ENCODE peak calls at places on chromosomes 7 and 10, in seven cellular contexts. One of them, this sample, is unnamed.

GRCh38 chr10:5590816-5591215 is 66.1 kb downstream of the CALML3 start:
- DNase-seq in NCI-H1436: no peak
- DNase-seq in spleen: peak
- DNase-seq in psoas muscle: no peak
- DNase-seq in T-cell: no peak
- DNase-seq in ELF-1: peak
- DNase-seq in amygdala: no peak
- DNase-seq in this sample: no peak

GRCh38 chr10:97333601-97334369 is 744 bp downstream of the FRAT2 start:
- DNase-seq in T-cell: peak
- DNase-seq in psoas muscle: peak
- DNase-seq in ELF-1: peak
- DNase-seq in amygdala: no peak
- DNase-seq in spleen: peak
- DNase-seq in NCI-H1436: no peak
- DNase-seq in this sample: no peak

GRCh38 chr10:60952067-60952845 is 8.3 kb upstream of the RHOBTB1 start:
- DNase-seq in T-cell: no peak
- DNase-seq in ELF-1: no peak
- DNase-seq in spleen: no peak
- DNase-seq in amygdala: no peak
- DNase-seq in NCI-H1436: no peak
- DNase-seq in psoas muscle: no peak
- DNase-seq in this sample: no peak

GRCh38 chr7:130090745-130091532 is 20.6 kb downstream of the KLHDC10 start:
- DNase-seq in ELF-1: no peak
- DNase-seq in spleen: no peak
- DNase-seq in amygdala: no peak
- DNase-seq in psoas muscle: no peak
- DNase-seq in NCI-H1436: no peak
- DNase-seq in T-cell: no peak
- DNase-seq in this sample: no peak

GRCh38 chr7:38283107-38283506 is 9.7 kb upstream of the TARP start:
- DNase-seq in T-cell: no peak
- DNase-seq in NCI-H1436: no peak
- DNase-seq in ELF-1: no peak
- DNase-seq in amygdala: no peak
- DNase-seq in psoas muscle: no peak
- DNase-seq in spleen: no peak
- DNase-seq in this sample: no peak

GRCh38 chr10:89615824-89616223 is 29.2 kb downstream of the PANK1 start:
- DNase-seq in amygdala: no peak
- DNase-seq in T-cell: no peak
- DNase-seq in ELF-1: no peak
- DNase-seq in psoas muscle: no peak
- DNase-seq in NCI-H1436: no peak
- DNase-seq in spleen: no peak
- DNase-seq in this sample: no peak

GRCh38 chr10:110735620-110736027 is 91.5 kb downstream of the RBM20 start:
- DNase-seq in T-cell: no peak
- DNase-seq in psoas muscle: no peak
- DNase-seq in ELF-1: no peak
- DNase-seq in spleen: no peak
- DNase-seq in amygdala: no peak
- DNase-seq in NCI-H1436: no peak
- DNase-seq in this sample: no peak

GRCh38 chr10:70162157-70162891 is 8.0 kb downstream of the SAR1A start:
- DNase-seq in spleen: no peak
- DNase-seq in ELF-1: no peak
- DNase-seq in T-cell: no peak
- DNase-seq in psoas muscle: no peak
- DNase-seq in amygdala: no peak
- DNase-seq in NCI-H1436: no peak
- DNase-seq in this sample: no peak

GRCh38 chr7:20228654-20229053 is 11.5 kb upstream of the MACC1 start:
- DNase-seq in psoas muscle: no peak
- DNase-seq in ELF-1: no peak
- DNase-seq in NCI-H1436: no peak
- DNase-seq in spleen: no peak
- DNase-seq in T-cell: no peak
- DNase-seq in amygdala: no peak
- DNase-seq in this sample: no peak

GRCh38 chr7:47653550-47654351 is 71.8 kb upstream of the TNS3 start:
- DNase-seq in T-cell: no peak
- DNase-seq in psoas muscle: no peak
- DNase-seq in NCI-H1436: no peak
- DNase-seq in amygdala: no peak
- DNase-seq in ELF-1: peak
- DNase-seq in spleen: peak
- DNase-seq in this sample: no peak

GRCh38 chr10:44020322-44021111 is 364.4 kb downstream of the CXCL12 start:
- DNase-seq in ELF-1: no peak
- DNase-seq in T-cell: no peak
- DNase-seq in spleen: no peak
- DNase-seq in psoas muscle: no peak
- DNase-seq in amygdala: no peak
- DNase-seq in NCI-H1436: no peak
- DNase-seq in this sample: no peak

GRCh38 chr7:132738254-132738653 is 162.0 kb upstream of the PLXNA4 start:
- DNase-seq in amygdala: no peak
- DNase-seq in ELF-1: no peak
- DNase-seq in T-cell: no peak
- DNase-seq in NCI-H1436: no peak
- DNase-seq in psoas muscle: no peak
- DNase-seq in spleen: no peak
- DNase-seq in this sample: no peak